ENCODE peak calls at places on chromosome 7, in ten cellular contexts. I is right lobe of liver, Z is heart right ventricle, B is SK-N-SH, U is ovary, F is lower lobe of right lung, O is cardiac muscle cell, M is right atrium auricular region, T is tibial artery, Q is OCI-LY7. Y is an unnamed sample.

GRCh38 chr7:50473531-50473930 is 23.4 kb upstream of the FIGNL1 start:
- DNase-seq in O (no peak), Z (no peak), B (no peak), Q (no peak), U (no peak), I (no peak), T (peak; percentile 74), F (no peak), M (no peak), Y (no peak)

GRCh38 chr7:94396606-94397005 is 1.9 kb downstream of the COL1A2 start:
- DNase-seq in M (no peak), O (peak; percentile 76), F (no peak), I (no peak), Z (no peak), Q (no peak), B (no peak), T (no peak), U (peak; percentile 53), Y (no peak)

GRCh38 chr7:42025635-42026375 is 211.2 kb downstream of the GLI3 start:
- DNase-seq in B (no peak), F (no peak), Q (peak; percentile 58), O (no peak), I (no peak), T (no peak), U (no peak), M (no peak), Z (no peak), Y (no peak)

GRCh38 chr7:28986723-28987122 is 28.6 kb upstream of the TRIL start:
- DNase-seq in Q (no peak), U (no peak), T (no peak), I (no peak), O (peak; percentile 91), Z (no peak), M (no peak), F (no peak), B (no peak), Y (no peak)

GRCh38 chr7:107847168-107847835 is 43.7 kb upstream of the DLD start:
- DNase-seq in F (no peak), O (no peak), I (no peak), Z (no peak), B (no peak), M (no peak), U (no peak), Q (no peak), T (no peak), Y (no peak)

GRCh38 chr7:22662490-22663145 is 64.4 kb upstream of the IL6 start:
- DNase-seq in Z (no peak), O (no peak), B (no peak), T (no peak), I (no peak), U (no peak), F (no peak), M (no peak), Q (no peak), Y (no peak)

GRCh38 chr7:101702362-101702850 is 73.3 kb upstream of the MYL10 start:
- DNase-seq in F (no peak), O (no peak), M (no peak), T (no peak), Z (no peak), I (no peak), U (no peak), Q (peak; percentile 30), B (no peak), Y (peak; percentile 53)

GRCh38 chr7:100373261-100373831 is at the start of gene PILRA:
- DNase-seq in U (no peak), M (no peak), Q (no peak), Z (no peak), O (peak; percentile 35), T (no peak), B (no peak), I (no peak), F (peak; percentile 64), Y (no peak)

GRCh38 chr7:34982371-34983019 is 54.8 kb downstream of the DPY19L1 start:
- DNase-seq in M (no peak), F (no peak), Z (no peak), T (no peak), U (no peak), I (no peak), O (no peak), B (peak; percentile 27), Q (no peak), Y (no peak)

GRCh38 chr7:151941009-151941408 is 15.2 kb upstream of the GALNTL5 start:
- DNase-seq in M (no peak), Z (no peak), Q (no peak), O (no peak), I (no peak), U (no peak), B (no peak), T (no peak), F (no peak), Y (no peak)

GRCh38 chr7:95335093-95335492 is 10.8 kb upstream of the PON1 start:
- DNase-seq in F (no peak), O (peak; percentile 69), Z (no peak), M (no peak), I (no peak), B (no peak), T (no peak), Q (no peak), U (no peak), Y (no peak)

GRCh38 chr7:156074982-156075615 is 262.8 kb upstream of the SHH start:
- DNase-seq in O (no peak), U (no peak), Z (no peak), T (no peak), Q (no peak), M (no peak), F (no peak), B (no peak), I (no peak), Y (no peak)
- TF ChIP-seq CTCF in O (no peak), U (no peak), Z (no peak), T (no peak), Q (peak; percentile 41), M (no peak), F (no peak), B (peak; percentile 31), I (no peak), Y (no peak)

GRCh38 chr7:36029311-36029710 is 123.7 kb upstream of the EEPD1 start:
- DNase-seq in B (no peak), I (no peak), O (no peak), U (no peak), Z (no peak), M (no peak), Q (no peak), F (no peak), T (no peak), Y (no peak)
- H3K4me3 ChIP-seq in B (no peak overlapping the region), I (no peak overlapping the region), O (no peak overlapping the region), U (no peak overlapping the region), Z (no peak overlapping the region), M (no peak overlapping the region), Q (no peak overlapping the region), F (no peak overlapping the region), T (no peak overlapping the region), Y (no peak overlapping the region)

DNA sequence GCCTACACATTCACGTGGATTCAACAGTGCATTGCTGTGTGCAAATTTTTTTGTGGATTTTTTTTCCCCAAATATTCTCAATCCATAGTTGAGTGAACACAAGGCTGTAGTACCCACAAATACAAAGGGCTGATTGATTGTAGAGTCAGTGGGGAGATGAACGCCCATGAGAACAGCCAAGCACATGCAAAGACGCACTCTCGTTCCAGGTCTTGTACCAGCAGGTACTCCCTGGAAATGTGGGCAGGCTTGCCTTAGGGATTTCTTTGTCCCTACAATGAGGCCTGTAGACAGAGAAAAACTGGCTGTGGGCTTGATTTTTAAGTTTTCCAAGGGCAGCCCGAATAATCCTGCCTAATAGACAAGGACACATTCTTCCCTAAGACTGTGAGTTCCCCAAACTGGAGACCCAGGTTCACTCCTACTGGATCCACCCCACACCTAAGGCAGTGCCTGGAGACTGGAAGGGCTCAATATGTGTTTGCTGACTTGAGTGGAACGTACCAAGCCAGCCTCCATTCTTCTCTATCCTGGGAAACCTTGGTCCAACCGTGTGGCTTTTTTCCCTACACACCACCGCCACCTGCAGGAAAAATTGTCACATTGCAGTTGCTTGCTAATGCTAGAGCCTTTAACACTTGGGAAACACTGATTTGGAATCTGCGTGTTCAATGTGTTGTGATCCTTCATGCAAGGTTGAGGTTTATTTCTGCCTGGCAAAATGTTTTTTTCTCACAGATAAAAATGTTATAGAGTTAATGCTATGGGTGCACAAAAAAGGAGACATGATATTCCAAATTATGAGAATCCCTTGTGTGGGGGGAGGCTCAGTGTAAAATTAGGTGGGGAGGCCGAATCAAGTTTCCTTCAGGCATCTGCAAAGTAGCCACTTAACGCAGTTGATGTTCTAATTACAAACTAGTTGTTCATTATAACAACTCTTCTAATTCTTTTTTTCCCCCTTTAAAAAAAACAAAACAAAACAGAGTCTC is 49.3 kb downstream of the PPP1R17 start:
- DNase-seq in O (peak; percentile 71), U (peak; percentile 43), T (no peak), Z (peak; percentile 20), M (peak; percentile 76), I (peak; percentile 32), Q (peak; percentile 30), F (no peak), B (peak; percentile 64), Y (peak; percentile 61)
- H3K4me1 ChIP-seq in O (no peaks in the 10 kb centered on the region), U (no peaks in the 10 kb centered on the region), T (no peaks in the 10 kb centered on the region), Z (no peaks in the 10 kb centered on the region), M (no peaks in the 10 kb centered on the region), I (no peaks in the 10 kb centered on the region), Q (no peaks in the 10 kb centered on the region), F (no peaks in the 10 kb centered on the region), B (no peaks in the 10 kb centered on the region), Y (no peaks in the 10 kb centered on the region)

GRCh38 chr7:133675510-133676218 is 422.8 kb downstream of the EXOC4 start:
- DNase-seq in O (no peak), F (no peak), T (no peak), M (no peak), Q (no peak), B (peak; percentile 42), U (no peak), Z (no peak), I (no peak), Y (no peak)
- TF ChIP-seq CTCF in O (no peak), F (no peak), T (no peak), M (no peak), Q (no peak), B (no peak), U (no peak), Z (no peak), I (no peak), Y (no peak)

DNA sequence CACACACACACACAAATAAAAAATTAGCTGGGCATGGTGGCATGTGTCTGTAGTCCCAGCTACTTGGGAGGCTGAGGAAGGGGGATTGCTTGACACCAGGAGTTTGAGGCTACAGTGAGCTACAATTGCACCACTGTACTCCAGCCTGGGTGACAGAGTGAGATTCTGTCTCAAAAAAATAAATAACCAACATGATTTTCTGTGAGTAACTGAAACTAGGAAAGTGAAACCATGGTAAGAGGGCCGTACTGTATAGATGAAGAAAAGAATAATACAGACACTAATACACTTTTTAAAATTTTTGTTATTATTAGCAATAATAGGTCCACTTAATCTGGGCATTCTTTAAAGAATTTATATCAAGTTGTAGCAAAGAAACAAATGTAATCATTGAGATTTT is 170.9 kb downstream of the HGF start:
- DNase-seq in Z (no peak), T (no peak), B (no peak), I (no peak), U (no peak), F (no peak), Q (no peak), M (no peak), O (no peak), Y (no peak)
- H3K4me3 ChIP-seq in Z (no peak overlapping the region), T (no peak overlapping the region), B (no peak overlapping the region), I (no peak overlapping the region), U (no peak overlapping the region), F (no peak overlapping the region), Q (no peak overlapping the region), M (no peak overlapping the region), O (no peak overlapping the region), Y (no peak overlapping the region)

Y was measured in Caco-2.